ENCODE peak calls at places on chromosomes 6 and 20, in four cellular contexts. H, U, R and P are unnamed samples.

GRCh38 chr6:118881440-118882313 is 12.3 kb upstream of the ASF1A start:
- DNase-seq in H (no peak), R (no peak), U (no peak), P (no peak)

GRCh38 chr20:51906049-51906448 is 103.7 kb upstream of the SALL4 start:
- DNase-seq in R (no peak), H (no peak), U (no peak), P (no peak)

GRCh38 chr6:112636650-112637260 is 289.6 kb downstream of the RFPL4B start:
- DNase-seq in H (no peak), R (no peak), U (no peak), P (no peak)

GRCh38 chr6:49325901-49326300 is 137.2 kb downstream of the MMUT start:
- DNase-seq in R (no peak), H (no peak), U (no peak), P (no peak)

GRCh38 chr6:148044921-148045320 is 297.7 kb upstream of the SASH1 start:
- DNase-seq in R (no peak), U (no peak), H (no peak), P (no peak)

GRCh38 chr6:31838968-31839367 is 11.4 kb downstream of the HSPA1B start:
- DNase-seq in U (no peak), R (no peak), H (no peak), P (no peak)

GRCh38 chr6:38503032-38503784 is 136.5 kb downstream of the BTBD9 start:
- DNase-seq in H (no peak), U (no peak), R (no peak), P (no peak)

GRCh38 chr20:9518776-9519175 is 4.4 kb downstream of the LAMP5 start:
- DNase-seq in R (no peak), H (no peak), U (no peak), P (no peak)

GRCh38 chr20:63192721-63193120 is 23.2 kb downstream of the YTHDF1 start:
- DNase-seq in H (no peak), U (no peak), R (no peak), P (no peak)

GRCh38 chr20:5033566-5033965 is 32.3 kb upstream of the SLC23A2 start:
- DNase-seq in U (no peak), H (no peak), R (no peak), P (peak)

GRCh38 chr6:85641916-85642773 is 541 bp downstream of the SYNCRIP start:
- DNase-seq in U (peak), H (peak), R (no peak), P (peak)

GRCh38 chr6:70669133-70669532 is 1.4 kb downstream of the SMAP1 start:
- DNase-seq in R (no peak), H (no peak), U (no peak), P (peak)

GRCh38 chr20:33423141-33423834 is 20.3 kb downstream of the SNTA1 start:
- DNase-seq in H (peak), R (no peak), U (no peak), P (no peak)

GRCh38 chr6:41705996-41706835 is 29.2 kb downstream of the TFEB start:
- DNase-seq in H (peak), U (peak), R (peak), P (peak)

GRCh38 chr6:166957087-166957804 is 896 bp upstream of the RNASET2 start:
- DNase-seq in U (no peak), R (no peak), H (peak), P (peak)

GRCh38 chr6:44226368-44227137 is 3.2 kb downstream of the SLC29A1 start:
- DNase-seq in U (no peak), R (no peak), H (peak), P (no peak)

GRCh38 chr6:11067348-11067747 is 23.2 kb upstream of the ELOVL2 start:
- DNase-seq in R (no peak), H (no peak), U (no peak), P (peak)

GRCh38 chr6:72955666-72956065 is 269.6 kb downstream of the KHDC1L start:
- DNase-seq in U (no peak), H (no peak), R (no peak), P (no peak)

GRCh38 chr6:138286698-138287097 is 68.4 kb upstream of the PBOV1 start:
- DNase-seq in R (no peak), U (no peak), H (no peak), P (no peak)

GRCh38 chr20:8073024-8073832 is 53.7 kb upstream of the TMX4 start:
- DNase-seq in U (peak), H (no peak), R (no peak), P (peak)

GRCh38 chr20:60624066-60624465 is 628.0 kb upstream of the CDH4 start:
- DNase-seq in H (no peak), U (no peak), R (no peak), P (no peak)

GRCh38 chr6:6657820-6658217 is 69.3 kb downstream of the LY86 start:
- DNase-seq in U (no peak), R (no peak), H (no peak), P (no peak)

GRCh38 chr6:99612551-99613397 is 6.1 kb downstream of the PRDM13 start:
- DNase-seq in R (no peak), H (no peak), U (no peak), P (no peak)

GRCh38 chr20:19185083-19185482 is 27.4 kb upstream of the SLC24A3 start:
- DNase-seq in U (no peak), R (no peak), H (no peak), P (no peak)

GRCh38 chr6:160261991-160262718 is 3.5 kb upstream of the SLC22A2 start:
- DNase-seq in H (peak), R (no peak), U (peak), P (peak)

GRCh38 chr20:23161968-23162696 is 76.0 kb upstream of the CD93 start:
- DNase-seq in U (peak), R (no peak), H (no peak), P (peak)

GRCh38 chr6:80520195-80520594 is 413.7 kb downstream of the BCKDHB start:
- DNase-seq in R (no peak), H (no peak), U (no peak), P (no peak)

GRCh38 chr20:64102647-64103354 is 4.6 kb downstream of the NPBWR2 start:
- DNase-seq in U (no peak), R (no peak), H (peak), P (no peak)

GRCh38 chr6:134491473-134491872 is 173.6 kb upstream of the SGK1 start:
- DNase-seq in U (peak), R (no peak), H (no peak), P (no peak)

GRCh38 chr6:111975501-111975900 is 78.4 kb upstream of the CCN6 start:
- DNase-seq in R (no peak), H (no peak), U (no peak), P (no peak)

GRCh38 chr6:143062551-143062950 is 1.9 kb downstream of the AIG1 start:
- DNase-seq in R (no peak), U (no peak), H (no peak), P (no peak)

GRCh38 chr6:143059616-143060353 is 904 bp upstream of the AIG1 start:
- DNase-seq in H (peak), U (peak), R (no peak), P (peak)

GRCh38 chr6:143061597-143062385 is 1.1 kb downstream of the AIG1 start:
- DNase-seq in H (no peak), R (no peak), U (no peak), P (peak)

GRCh38 chr6:143060354-143060805 is 309 bp upstream of the AIG1 start:
- DNase-seq in R (peak), H (no peak), U (peak), P (peak)

GRCh38 chr6:143060806-143061596 is at the start of gene AIG1:
- DNase-seq in H (peak), R (no peak), U (no peak), P (no peak)
- TF ChIP-seq ESRRA in H (no peak), R (no peak), U (no peak), P (peak)

DNA sequence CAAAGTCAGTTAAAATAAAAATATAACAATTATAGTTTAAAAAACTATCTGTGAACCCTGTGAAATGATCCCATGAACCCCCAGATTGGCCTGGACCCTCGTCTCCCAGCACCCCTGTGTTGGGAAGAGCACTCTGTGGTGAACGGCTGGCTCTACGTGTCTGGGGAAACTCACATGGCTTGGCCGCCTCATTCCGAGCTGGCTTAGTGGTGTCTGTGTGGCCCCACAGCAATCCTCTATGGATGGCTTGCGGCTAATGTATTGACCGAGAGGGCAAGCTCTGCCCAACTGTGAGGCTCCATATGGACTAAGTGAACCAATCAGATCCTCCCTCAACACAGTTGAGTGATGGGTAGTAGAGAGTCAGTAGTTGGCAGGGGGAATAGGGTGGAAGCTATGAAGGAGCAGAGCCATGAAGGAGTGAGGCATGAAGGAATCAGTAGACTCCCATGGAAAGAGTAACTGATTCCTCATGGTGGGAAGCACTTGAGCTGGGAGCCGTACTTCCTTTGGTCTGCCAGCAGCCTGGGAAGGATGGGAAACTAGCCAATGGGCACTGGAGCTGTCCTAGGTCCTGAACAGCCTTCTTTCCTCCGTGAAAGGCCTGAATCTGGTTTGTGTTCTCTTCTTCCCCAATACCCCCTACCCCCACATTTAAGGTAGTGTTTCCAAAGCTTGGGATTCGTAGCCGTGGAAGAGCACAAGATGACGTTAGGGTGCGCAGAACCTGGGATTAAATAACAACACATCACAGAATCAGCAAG is 21.6 kb upstream of the ZNF831 start:
- DNase-seq in U (peak), H (peak), R (no peak), P (no peak)
- TF ChIP-seq REST in U (peak), H (peak), R (peak), P (peak)

DNA sequence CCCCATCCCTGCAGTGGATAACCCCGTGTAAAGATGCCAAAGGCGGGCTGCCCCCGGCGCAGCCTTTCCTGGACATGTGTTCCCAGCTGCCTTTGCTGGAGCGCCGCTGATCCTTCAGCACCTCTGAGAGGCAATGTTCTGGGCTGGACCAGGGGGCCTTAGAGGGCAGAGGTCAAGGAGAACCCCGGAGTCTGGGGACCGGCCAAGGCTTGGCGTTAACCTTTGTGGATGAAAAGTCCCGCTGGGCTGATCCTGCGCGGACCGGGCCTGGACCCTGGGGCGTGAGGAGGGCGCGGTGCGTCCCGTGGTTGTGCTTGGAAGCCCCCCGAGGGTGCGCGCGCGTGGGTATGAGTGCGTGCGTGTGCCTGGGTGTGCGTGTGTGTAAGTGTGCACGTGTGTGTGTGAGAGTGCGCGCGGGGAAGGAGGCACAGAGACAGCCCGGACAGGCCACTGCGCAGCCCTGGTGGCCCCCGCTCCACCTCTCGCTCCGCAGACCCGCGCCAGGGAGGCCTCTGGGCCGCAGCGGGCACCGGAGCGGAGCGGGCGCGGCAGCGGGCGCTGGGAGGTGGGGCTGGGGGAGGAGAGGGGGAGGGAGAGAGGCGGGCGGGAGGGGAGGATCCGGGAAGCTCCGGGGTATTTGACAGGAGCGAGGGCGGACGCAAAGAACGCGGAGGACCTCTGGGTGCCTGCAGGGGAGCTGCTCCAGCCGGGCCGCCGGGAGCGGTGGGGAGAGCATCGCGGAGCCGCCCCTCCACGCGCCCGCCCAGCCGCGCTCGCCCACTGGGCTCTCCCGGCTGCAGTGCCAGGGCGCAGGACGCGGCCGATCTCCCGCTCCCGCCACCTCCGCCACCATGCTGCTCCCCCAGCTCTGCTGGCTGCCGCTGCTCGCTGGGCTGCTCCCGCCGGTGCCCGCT is at the start of gene SMOC2:
- DNase-seq in R (no peak), U (no peak), H (no peak), P (no peak)
- TF ChIP-seq JUNB in R (no peak), U (no peak), H (no peak), P (no peak)

DNA sequence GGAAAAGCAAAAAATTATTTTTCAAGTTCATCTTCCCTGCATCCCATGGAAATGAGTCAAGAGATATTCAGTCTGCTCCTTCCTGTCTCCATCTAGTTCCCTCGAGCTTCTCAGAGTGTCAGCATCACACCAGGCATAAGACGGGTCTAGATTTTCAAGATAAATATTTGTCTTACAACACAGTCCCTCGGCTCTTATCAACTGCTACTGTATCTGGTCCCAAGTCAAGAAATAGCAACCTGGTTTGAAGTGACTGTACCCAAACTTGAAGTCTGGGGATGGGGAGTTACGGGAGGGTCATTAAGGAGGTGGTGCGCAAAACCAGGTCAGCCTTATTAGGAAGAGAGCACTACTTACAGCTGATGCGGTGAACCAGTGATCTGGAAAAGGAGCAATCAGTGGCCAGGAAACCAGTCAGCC is 29.8 kb downstream of the ZMYND8 start:
- DNase-seq in R (no peak), H (no peak), U (peak), P (no peak)
- TF ChIP-seq ESRRA in R (no peak), H (no peak), U (no peak), P (no peak)

DNA sequence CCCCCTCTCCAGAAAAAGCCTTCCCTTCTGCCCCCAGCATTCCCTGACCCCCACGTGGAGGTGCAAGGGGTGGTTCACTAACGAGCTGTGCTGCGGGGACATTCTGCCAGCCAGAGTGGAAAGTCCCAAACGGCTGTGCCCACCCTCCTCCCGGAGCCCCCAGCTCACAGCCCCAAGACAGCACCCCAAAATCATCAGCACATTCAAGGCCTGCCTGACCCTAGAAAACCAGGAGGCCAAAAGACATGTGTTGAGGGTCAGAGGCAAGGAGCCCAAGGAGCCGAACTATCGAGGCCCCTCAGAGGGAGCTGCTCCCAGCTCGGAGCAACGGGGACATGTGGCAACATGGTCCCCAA is 197.9 kb downstream of the PREX1 start:
- DNase-seq in R (no peak), H (no peak), U (no peak), P (no peak)
- TF ChIP-seq REST in R (no peak), H (no peak), U (no peak), P (no peak)

DNA sequence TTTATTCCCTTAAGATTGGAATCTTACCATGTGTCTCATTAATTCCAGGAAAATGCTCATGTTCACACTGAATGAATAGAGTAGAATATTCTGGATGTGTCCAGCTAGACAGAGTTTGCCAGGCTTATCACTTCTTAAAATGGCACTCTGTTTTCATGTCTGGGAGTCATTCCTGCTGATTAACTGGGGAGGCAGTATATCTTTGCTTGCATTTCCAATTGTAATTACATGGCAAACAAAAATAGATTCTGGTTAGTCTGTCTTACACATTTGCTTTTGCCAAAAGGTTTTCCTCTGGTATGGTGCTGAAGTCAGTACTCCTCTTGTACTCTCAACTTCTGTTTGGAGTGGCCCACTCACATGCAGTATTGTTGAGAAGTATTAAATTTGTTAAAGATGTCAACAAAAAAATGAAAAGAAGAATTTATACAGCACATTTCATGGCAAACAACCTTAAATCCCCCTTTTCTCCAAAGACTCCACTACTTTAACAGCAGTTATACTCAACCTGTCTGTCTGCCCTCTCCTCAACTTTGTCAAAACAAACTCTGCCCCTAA is 70.2 kb downstream of the TENT5A start:
- DNase-seq in R (no peak), H (no peak), U (no peak), P (no peak)
- TF ChIP-seq JUNB in R (no peak), H (no peak), U (no peak), P (no peak)

GRCh38 chr6:156502969-156503504 is 274.1 kb upstream of the ARID1B start:
- DNase-seq in H (no peak), R (no peak), U (no peak), P (no peak)

GRCh38 chr6:156497618-156498017 is 279.6 kb upstream of the ARID1B start:
- DNase-seq in H (no peak), R (no peak), U (no peak), P (no peak)

DNA sequence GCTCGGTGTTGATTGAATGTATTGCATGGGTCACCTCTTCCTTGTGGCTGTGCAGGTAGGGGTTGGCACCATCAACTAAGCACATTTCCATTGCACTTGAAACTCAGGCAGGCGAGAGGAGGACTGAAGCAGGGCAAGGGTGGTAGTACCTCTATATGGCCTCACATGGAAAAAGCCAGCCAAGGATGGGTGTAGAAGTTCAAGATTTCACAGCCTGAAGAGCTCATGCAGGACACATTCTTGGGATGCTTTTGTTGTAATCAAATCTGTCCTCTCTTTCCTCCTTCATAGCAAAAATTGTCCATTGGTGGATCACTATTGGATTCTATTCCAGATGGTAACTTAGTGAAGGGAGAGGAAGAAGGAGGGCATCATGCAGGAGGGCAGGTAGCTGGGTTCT is 278.5 kb upstream of the ARID1B start:
- DNase-seq in H (no peak), R (no peak), U (no peak), P (no peak)
- TF ChIP-seq ESRRA in H (no peak), R (no peak), U (no peak), P (no peak)

DNA sequence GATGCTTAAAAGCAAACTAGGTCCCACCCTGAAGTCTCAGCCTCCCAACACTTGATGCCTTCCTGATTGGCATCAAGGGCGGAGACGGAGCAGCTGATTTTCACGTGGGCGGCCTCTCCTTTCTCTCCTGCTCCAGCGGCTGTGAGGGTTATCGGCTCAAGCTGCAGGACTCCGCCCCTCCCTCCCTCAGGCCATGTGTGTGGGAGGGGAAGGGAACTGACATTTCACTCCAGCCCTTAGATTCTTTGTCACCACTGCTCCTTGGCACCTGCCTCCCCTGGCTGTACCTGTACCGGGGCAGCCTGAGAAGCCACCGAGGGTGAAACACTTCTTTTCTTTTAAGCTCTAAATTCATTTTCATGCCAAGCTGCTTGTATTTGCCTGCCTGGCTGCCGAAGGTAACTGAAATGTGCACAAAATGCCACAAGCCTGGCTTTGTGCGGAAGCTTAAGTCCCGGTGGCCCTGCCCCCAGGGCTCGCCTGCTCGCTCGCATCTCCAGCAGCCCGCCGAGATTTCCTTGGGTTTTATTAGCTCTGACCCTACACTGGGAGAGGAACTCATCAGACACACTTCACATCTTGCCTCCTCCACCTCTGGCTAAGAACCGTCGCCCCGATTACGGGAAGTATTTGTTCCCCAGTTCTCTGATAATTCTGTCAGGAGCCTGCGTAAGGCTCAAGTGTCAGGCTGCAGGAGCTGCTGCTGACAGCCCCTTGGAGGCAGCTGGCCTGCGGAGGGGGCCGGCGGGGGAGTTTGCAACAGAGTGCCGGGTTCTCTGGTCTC is 9.6 kb upstream of the CPNE5 start:
- DNase-seq in R (no peak), H (peak), U (no peak), P (peak)
- TF ChIP-seq REST in R (no peak), H (peak), U (no peak), P (no peak)